ENCODE peak calls at places on chromosomes 4 and X, in nine cellular contexts. J, X, U, K, C, E, L, Y and H are unnamed samples.

GRCh38 chrX:10190367-10190766 is 33.6 kb downstream of the CLCN4 start:
- DNase-seq in J (peak), X (no peak), U (no peak), K (no peak), C (no peak), E (no peak), L (peak), Y (peak), H (no peak)

GRCh38 chr4:53189011-53189410 is 176.8 kb downstream of the SCFD2 start:
- DNase-seq in J (no peak), X (no peak), U (no peak), K (no peak), C (no peak), E (no peak), L (peak), Y (peak), H (no peak)

GRCh38 chrX:134764202-134764785 is 106.0 kb upstream of the PLAC1 start:
- DNase-seq in J (peak), X (no peak), U (no peak), K (no peak), C (no peak), E (no peak), L (no peak), Y (peak), H (no peak)

GRCh38 chr4:41981456-41981855 is at the start of gene DCAF4L1:
- DNase-seq in J (no peak), X (no peak), U (no peak), K (no peak), C (no peak), E (no peak), L (no peak), Y (no peak), H (no peak)

GRCh38 chr4:74111990-74112389 is 13.0 kb upstream of the CXCL2 start:
- DNase-seq in J (no peak), X (no peak), U (no peak), K (peak), C (no peak), E (no peak), L (no peak), Y (no peak), H (no peak)

GRCh38 chr4:25970241-25970675 is 56.2 kb downstream of the SMIM20 start:
- DNase-seq in J (no peak), X (no peak), U (no peak), K (peak), C (peak), E (no peak), L (no peak), Y (no peak), H (no peak)

GRCh38 chrX:154309041-154309775 is 13.6 kb downstream of the TKTL1 start:
- DNase-seq in J (no peak), X (no peak), U (no peak), K (no peak), C (no peak), E (no peak), L (no peak), Y (no peak), H (no peak)

GRCh38 chrX:108584617-108585211 is 145.1 kb downstream of the COL4A5 start:
- DNase-seq in J (peak), X (no peak), U (no peak), K (no peak), C (no peak), E (no peak), L (no peak), Y (no peak), H (no peak)

GRCh38 chrX:16579517-16579916 is 70.4 kb upstream of the S100G start:
- DNase-seq in J (no peak), X (no peak), U (no peak), K (no peak), C (no peak), E (no peak), L (no peak), Y (no peak), H (no peak)

GRCh38 chrX:276588-277171 is 4.5 kb upstream of the PLCXD1 start:
- DNase-seq in J (no peak), X (peak), U (no peak), K (peak), C (no peak), E (peak), L (no peak), Y (peak), H (peak)

GRCh38 chr4:152943673-152944072 is 7.5 kb downstream of the FHDC1 start:
- DNase-seq in J (no peak), X (no peak), U (no peak), K (no peak), C (no peak), E (no peak), L (peak), Y (peak), H (no peak)

GRCh38 chrX:75115707-75116413 is 40.2 kb downstream of the ABCB7 start:
- DNase-seq in J (no peak), X (no peak), U (no peak), K (no peak), C (no peak), E (no peak), L (no peak), Y (no peak), H (no peak)

GRCh38 chrX:103170216-103170615 is 44.7 kb upstream of the BEX4 start:
- DNase-seq in J (no peak), X (no peak), U (no peak), K (no peak), C (no peak), E (no peak), L (no peak), Y (peak), H (no peak)